ENCODE peak calls at places on chromosomes 12 and 14, in six cellular contexts. C is heart left ventricle, Y is lower lobe of right lung, U is Peyer's patch, K is K562, D is heart right ventricle. J is an unnamed sample.

GRCh38 chr12:104928036-104928770 is 29.9 kb downstream of the SLC41A2 start:
- DNase-seq in U (no peak), C (no peak), K (no peak), Y (no peak), D (no peak), J (no peak)

GRCh38 chr12:43653917-43654316 is 101.9 kb upstream of the ADAMTS20 start:
- DNase-seq in K (no peak), C (no peak), U (no peak), Y (no peak), D (no peak), J (no peak)

GRCh38 chr12:108768591-108769500 is 37.5 kb upstream of the CORO1C start:
- DNase-seq in Y (peak; percentile 82), K (no peak), D (peak; percentile 64), U (peak; percentile 89), C (peak; percentile 61), J (peak; percentile 80)

GRCh38 chr12:112183141-112183581 is 57.8 kb downstream of the TRAFD1 start:
- DNase-seq in U (no peak), Y (no peak), C (no peak), D (no peak), K (peak; percentile 38), J (no peak)

GRCh38 chr12:105724651-105725050 is 394.2 kb downstream of the C12orf75 start:
- DNase-seq in K (no peak), D (no peak), Y (no peak), U (no peak), C (no peak), J (no peak)

GRCh38 chr12:15689751-15690191 is 99.4 kb downstream of the EPS8 start:
- DNase-seq in C (no peak), Y (no peak), U (no peak), K (no peak), D (no peak), J (no peak)

GRCh38 chr12:112182499-112182898 is 57.1 kb downstream of the TRAFD1 start:
- DNase-seq in U (no peak), C (no peak), D (no peak), Y (no peak), K (no peak), J (no peak)

GRCh38 chr14:31261859-31262739 is 54.5 kb upstream of the HECTD1 start:
- DNase-seq in U (peak; percentile 52), Y (peak; percentile 55), K (no peak), D (no peak), C (peak; percentile 41), J (no peak)

GRCh38 chr14:71320734-71321555 is 413.7 kb downstream of the PCNX1 start:
- DNase-seq in D (peak; percentile 72), Y (peak; percentile 81), U (peak; percentile 79), C (peak; percentile 66), K (peak; percentile 62), J (peak; percentile 79)

GRCh38 chr14:68255697-68256178 is 436.2 kb downstream of the RAD51B start:
- DNase-seq in K (no peak), Y (no peak), U (no peak), C (no peak), D (no peak), J (no peak)

GRCh38 chr12:5295151-5295550 is 136.8 kb upstream of the NTF3 start:
- DNase-seq in Y (no peak), U (no peak), K (no peak), D (no peak), C (no peak), J (no peak)

GRCh38 chr12:28568083-28568482 is 377.8 kb downstream of the CCDC91 start:
- DNase-seq in C (no peak), D (no peak), U (no peak), Y (no peak), K (no peak), J (peak; percentile 50)

GRCh38 chr12:112869778-112870177 is 37.0 kb upstream of the OAS1 start:
- DNase-seq in U (no peak), D (no peak), Y (no peak), C (no peak), K (no peak), J (no peak)

GRCh38 chr14:95652171-95652570 is 34.1 kb upstream of the TCL1B start:
- DNase-seq in D (no peak), U (no peak), C (no peak), K (no peak), Y (no peak), J (no peak)
- H3K27ac ChIP-seq in D (no peak overlapping the region), U (no peak overlapping the region), C (no peak overlapping the region), K (no peak overlapping the region), Y (no peak overlapping the region), J (no peak overlapping the region)

DNA sequence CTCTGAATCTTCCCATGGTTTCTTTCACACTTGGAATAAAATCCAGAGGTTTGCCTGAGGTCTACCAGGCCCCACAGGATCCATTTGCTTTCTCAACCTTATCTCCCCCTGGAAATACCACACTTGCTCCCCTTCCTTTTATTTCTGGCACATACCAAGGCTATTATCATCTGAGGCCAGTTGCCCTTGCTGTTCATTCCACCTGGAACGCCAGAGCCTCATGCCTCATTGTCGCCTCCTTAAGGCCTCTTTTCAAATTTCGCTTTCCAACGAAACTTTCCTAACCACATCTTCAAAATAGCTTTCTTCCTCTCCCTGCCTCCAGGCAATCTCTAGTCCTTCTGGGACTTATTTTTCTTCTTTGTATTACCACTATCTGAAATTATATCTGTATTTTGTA is 11.2 kb upstream of the LRIG3 start:
- DNase-seq in Y (no peak), U (no peak), C (no peak), D (no peak), K (no peak), J (no peak)
- H3K27ac ChIP-seq in Y (no peak overlapping the region), U (no peak overlapping the region), C (no peak overlapping the region), D (no peak overlapping the region), K (no peak overlapping the region), J (no peak overlapping the region)

DNA sequence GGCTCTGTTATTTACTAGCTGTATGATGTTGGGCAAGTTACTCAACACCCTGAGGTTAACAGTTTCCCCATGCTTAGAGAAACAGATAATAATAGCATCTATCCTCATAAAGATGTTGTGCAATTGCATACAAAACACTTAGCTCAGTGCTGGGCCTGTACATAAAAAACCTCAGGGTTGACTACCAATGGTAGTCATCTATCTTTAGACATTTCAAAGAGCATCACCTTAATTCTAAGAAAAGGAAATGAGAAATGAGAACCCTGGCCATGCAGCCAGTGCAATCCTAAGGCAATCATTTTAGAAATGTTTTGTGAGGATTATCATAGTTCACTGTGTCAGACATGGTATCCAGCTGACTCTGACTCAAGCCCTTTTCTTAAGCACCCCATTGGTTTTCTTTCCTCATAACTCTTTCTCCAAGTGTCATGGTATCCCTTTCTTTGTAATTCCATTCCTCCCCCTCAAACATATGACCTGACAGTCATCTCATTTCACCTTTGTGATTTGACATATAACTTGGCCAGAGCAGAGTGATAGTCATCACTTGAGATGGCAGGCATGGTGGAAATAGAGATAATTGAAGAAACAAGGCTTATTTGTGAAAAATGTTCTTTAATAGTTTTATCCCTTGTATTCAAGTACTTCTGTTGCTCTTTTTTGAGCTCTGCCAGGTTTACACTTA is 29.5 kb upstream of the OSBPL8 start:
- DNase-seq in C (no peak), Y (no peak), D (no peak), U (no peak), K (no peak), J (no peak)
- H3K27ac ChIP-seq in C (no peak overlapping the region), Y (peak overlapping the region; percentile 69), D (peak overlapping the region; percentile 39), U (peak overlapping the region; percentile 13), K (no peak overlapping the region), J (no peak overlapping the region)

DNA sequence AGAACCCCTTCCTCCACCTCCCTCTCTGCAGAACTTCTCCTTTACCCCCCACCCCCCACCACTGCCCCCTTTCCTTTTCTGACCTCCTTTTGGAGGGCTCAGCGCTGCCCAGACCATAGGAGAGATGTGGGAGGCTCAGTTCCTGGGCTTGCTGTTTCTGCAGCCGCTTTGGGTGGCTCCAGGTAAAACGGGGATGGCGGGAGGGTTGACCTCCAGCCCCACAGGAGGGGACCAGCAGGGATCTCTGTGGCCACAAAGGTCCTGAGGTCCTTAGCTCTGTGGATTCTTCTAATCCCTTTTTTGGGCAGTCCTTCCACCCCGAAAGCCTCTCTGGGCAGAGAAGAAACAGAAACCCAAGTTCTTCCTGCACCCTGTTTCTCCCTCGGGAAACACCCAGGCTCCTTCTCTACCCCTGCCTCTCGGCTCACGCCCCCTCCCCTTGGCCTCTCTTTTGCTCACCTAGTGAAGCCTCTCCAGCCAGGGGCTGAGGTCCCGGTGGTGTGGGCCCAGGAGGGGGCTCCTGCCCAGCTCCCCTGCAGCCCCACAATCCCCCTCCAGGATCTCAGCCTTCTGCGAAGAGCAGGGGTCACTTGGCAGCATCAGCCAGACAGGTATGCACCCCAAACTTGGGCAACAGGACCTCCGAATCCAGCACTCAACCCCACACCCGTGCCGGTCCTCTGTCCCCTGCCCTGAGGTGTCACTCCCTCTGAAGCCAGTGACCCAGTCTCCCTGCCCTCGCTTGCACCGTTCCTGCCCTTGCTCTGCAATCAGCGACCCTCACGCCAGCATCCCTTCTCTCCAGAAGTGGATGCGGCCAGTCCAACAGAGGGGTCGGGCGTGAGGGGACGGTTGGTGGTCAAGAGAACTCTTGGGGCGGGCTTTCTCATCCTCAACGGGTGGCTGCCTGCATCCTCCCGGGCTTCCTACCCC is 675 bp downstream of the LAG3 start:
- DNase-seq in Y (no peak), U (no peak), D (no peak), C (no peak), K (no peak), J (no peak)
- H3K27ac ChIP-seq in Y (peak overlapping the region; percentile 18), U (peak overlapping the region; percentile 64), D (peak overlapping the region; percentile 69), C (peak overlapping the region; percentile 93), K (no peak overlapping the region), J (no peak overlapping the region)

GRCh38 chr12:124827588-124828184 is 36.0 kb downstream of the SCARB1 start:
- DNase-seq in U (peak; percentile 73), Y (no peak), C (no peak), K (no peak), D (no peak), J (no peak)

GRCh38 chr12:124823272-124823970 is 40.2 kb downstream of the SCARB1 start:
- DNase-seq in C (no peak), K (no peak), Y (no peak), D (no peak), U (no peak), J (no peak)

GRCh38 chr12:124822218-124822617 is 41.4 kb downstream of the SCARB1 start:
- DNase-seq in C (no peak), D (no peak), Y (no peak), U (no peak), K (no peak), J (no peak)

GRCh38 chr12:124821252-124822200 is 42.1 kb downstream of the SCARB1 start:
- DNase-seq in C (no peak), U (no peak), K (no peak), Y (no peak), D (no peak), J (no peak)

GRCh38 chr12:124824195-124824594 is 39.5 kb downstream of the SCARB1 start:
- DNase-seq in K (no peak), D (no peak), Y (no peak), U (no peak), C (no peak), J (no peak)
- H3K27ac ChIP-seq in K (no peak overlapping the region), D (no peak overlapping the region), Y (no peak overlapping the region), U (no peak overlapping the region), C (no peak overlapping the region), J (no peak overlapping the region)

DNA sequence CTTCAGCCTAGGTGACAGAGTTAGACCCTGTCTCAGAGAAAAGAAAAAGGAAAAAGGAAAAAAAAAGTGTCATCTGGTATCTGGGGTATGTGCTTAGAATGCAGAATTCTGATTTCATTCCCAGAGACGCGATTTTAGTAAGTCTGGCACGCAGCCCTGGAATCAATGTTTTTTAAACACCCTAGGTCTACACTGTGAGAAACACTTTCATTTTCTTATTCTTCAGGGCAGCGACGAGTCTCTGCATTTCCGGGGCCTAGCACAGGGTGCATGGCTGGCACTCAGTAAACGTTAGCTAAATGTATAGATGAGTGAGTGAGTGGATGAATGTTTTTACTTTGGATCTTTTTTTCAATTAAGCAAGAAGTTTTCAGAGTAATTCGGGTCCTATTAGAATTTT is 243.7 kb upstream of the PWP1 start:
- DNase-seq in K (no peak), Y (no peak), C (no peak), U (peak; percentile 53), D (no peak), J (no peak)
- H3K27ac ChIP-seq in K (no peak overlapping the region), Y (peak overlapping the region; percentile 24), C (no peak overlapping the region), U (no peak overlapping the region), D (peak overlapping the region; percentile 31), J (no peak overlapping the region)

J was measured in aorta.